ENCODE peak calls at places on chromosomes 2 and 18, in nine cellular contexts. One of them, this sample, is unnamed.

GRCh38 chr2:152385718-152386117 is 50.7 kb downstream of the FMNL2 start:
- DNase-seq in kidney: no peak
- DNase-seq in RWPE2: no peak
- DNase-seq in A549: no peak
- DNase-seq in neuronal stem cell: no peak
- DNase-seq in aorta: no peak
- DNase-seq in fibroblast of lung: no peak
- DNase-seq in hepatocyte: no peak
- DNase-seq in IMR-90: no peak
- DNase-seq in this sample: no peak

GRCh38 chr2:109318150-109318948 is 189.3 kb downstream of the SH3RF3 start:
- DNase-seq in IMR-90: peak
- DNase-seq in hepatocyte: peak
- DNase-seq in RWPE2: no peak
- DNase-seq in A549: no peak
- DNase-seq in fibroblast of lung: peak
- DNase-seq in aorta: peak
- DNase-seq in neuronal stem cell: peak
- DNase-seq in kidney: peak
- DNase-seq in this sample: no peak

GRCh38 chr2:101844055-101844635 is 146.6 kb downstream of the MAP4K4 start:
- DNase-seq in RWPE2: no peak
- DNase-seq in A549: no peak
- DNase-seq in fibroblast of lung: peak
- DNase-seq in IMR-90: peak
- DNase-seq in hepatocyte: no peak
- DNase-seq in aorta: no peak
- DNase-seq in kidney: no peak
- DNase-seq in neuronal stem cell: no peak
- DNase-seq in this sample: no peak

GRCh38 chr2:6957910-6958615 is 40.9 kb downstream of the RNF144A start:
- DNase-seq in IMR-90: no peak
- DNase-seq in kidney: no peak
- DNase-seq in fibroblast of lung: no peak
- DNase-seq in aorta: no peak
- DNase-seq in A549: no peak
- DNase-seq in RWPE2: no peak
- DNase-seq in hepatocyte: no peak
- DNase-seq in neuronal stem cell: no peak
- DNase-seq in this sample: no peak

GRCh38 chr2:106126295-106126694 is 67.8 kb downstream of the UXS1 start:
- DNase-seq in kidney: no peak
- DNase-seq in neuronal stem cell: no peak
- DNase-seq in IMR-90: no peak
- DNase-seq in A549: no peak
- DNase-seq in aorta: no peak
- DNase-seq in fibroblast of lung: no peak
- DNase-seq in hepatocyte: no peak
- DNase-seq in RWPE2: no peak
- DNase-seq in this sample: no peak

GRCh38 chr2:30886101-30886500 is 78.9 kb upstream of the CAPN13 start:
- DNase-seq in aorta: no peak
- DNase-seq in A549: no peak
- DNase-seq in IMR-90: no peak
- DNase-seq in kidney: no peak
- DNase-seq in RWPE2: no peak
- DNase-seq in neuronal stem cell: peak
- DNase-seq in hepatocyte: no peak
- DNase-seq in fibroblast of lung: no peak
- DNase-seq in this sample: no peak

GRCh38 chr2:19299522-19299921 is 58.9 kb downstream of the OSR1 start:
- DNase-seq in hepatocyte: peak
- DNase-seq in aorta: no peak
- DNase-seq in A549: no peak
- DNase-seq in fibroblast of lung: peak
- DNase-seq in kidney: no peak
- DNase-seq in IMR-90: peak
- DNase-seq in neuronal stem cell: no peak
- DNase-seq in RWPE2: no peak
- DNase-seq in this sample: no peak

GRCh38 chr2:149329470-149330126 is 789 bp upstream of the LYPD6 start:
- DNase-seq in IMR-90: peak
- DNase-seq in fibroblast of lung: peak
- DNase-seq in RWPE2: peak
- DNase-seq in hepatocyte: peak
- DNase-seq in aorta: no peak
- DNase-seq in kidney: peak
- DNase-seq in A549: peak
- DNase-seq in neuronal stem cell: peak
- DNase-seq in this sample: peak

GRCh38 chr18:68734311-68734710 is 19.4 kb upstream of the TMX3 start:
- DNase-seq in aorta: no peak
- DNase-seq in RWPE2: no peak
- DNase-seq in fibroblast of lung: peak
- DNase-seq in hepatocyte: no peak
- DNase-seq in IMR-90: peak
- DNase-seq in A549: no peak
- DNase-seq in neuronal stem cell: no peak
- DNase-seq in kidney: no peak
- DNase-seq in this sample: no peak

GRCh38 chr18:26757263-26758019 is 108.1 kb downstream of the AQP4 start:
- DNase-seq in RWPE2: no peak
- DNase-seq in neuronal stem cell: no peak
- DNase-seq in aorta: no peak
- DNase-seq in kidney: no peak
- DNase-seq in A549: no peak
- DNase-seq in IMR-90: no peak
- DNase-seq in hepatocyte: peak
- DNase-seq in fibroblast of lung: no peak
- DNase-seq in this sample: peak

GRCh38 chr18:65628390-65628789 is 122.4 kb upstream of the CDH7 start:
- DNase-seq in fibroblast of lung: no peak
- DNase-seq in A549: no peak
- DNase-seq in aorta: no peak
- DNase-seq in neuronal stem cell: no peak
- DNase-seq in hepatocyte: no peak
- DNase-seq in IMR-90: no peak
- DNase-seq in kidney: no peak
- DNase-seq in RWPE2: no peak
- DNase-seq in this sample: no peak

DNA sequence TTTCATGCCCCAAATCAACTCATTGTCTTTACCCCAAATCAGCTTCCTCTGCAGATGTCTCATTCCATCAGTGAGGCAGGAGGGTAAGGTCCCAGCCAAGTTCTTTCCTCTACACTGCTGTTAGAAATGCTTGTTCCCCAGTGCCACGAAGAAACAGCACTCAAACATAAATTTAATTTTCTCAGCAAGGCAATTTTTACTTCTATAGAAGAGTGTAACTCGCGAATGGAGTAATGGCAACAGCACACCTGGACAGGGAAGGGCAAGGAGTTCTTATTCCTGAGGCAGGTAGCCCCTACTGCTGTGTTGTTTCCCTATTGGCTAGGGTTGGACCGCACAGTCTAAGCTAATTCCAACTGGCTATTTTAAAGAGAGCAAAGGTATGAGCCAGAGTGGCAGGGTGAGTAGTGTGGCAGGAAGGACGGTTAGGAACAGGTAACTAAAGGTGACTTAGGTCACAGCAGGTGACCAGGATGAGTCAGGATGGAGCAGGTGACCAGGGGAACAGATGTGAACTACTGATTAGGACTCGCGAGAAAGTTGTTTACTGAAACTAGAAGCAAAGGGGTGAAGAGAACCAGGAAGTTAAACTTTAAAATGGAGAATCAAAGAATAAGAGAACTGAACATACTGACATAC is 12.0 kb upstream of the CEP68 start:
- DNase-seq in IMR-90: no peak
- DNase-seq in kidney: no peak
- DNase-seq in neuronal stem cell: no peak
- DNase-seq in fibroblast of lung: no peak
- DNase-seq in A549: no peak
- DNase-seq in RWPE2: no peak
- DNase-seq in aorta: no peak
- DNase-seq in hepatocyte: peak
- DNase-seq in this sample: no peak
- H3K4me3 ChIP-seq in IMR-90: no peak
- H3K4me3 ChIP-seq in kidney: no peak
- H3K4me3 ChIP-seq in neuronal stem cell: no peak
- H3K4me3 ChIP-seq in fibroblast of lung: no peak
- H3K4me3 ChIP-seq in A549: no peak
- H3K4me3 ChIP-seq in RWPE2: no peak
- H3K4me3 ChIP-seq in aorta: no peak
- H3K4me3 ChIP-seq in hepatocyte: no peak
- H3K4me3 ChIP-seq in this sample: no peak

GRCh38 chr18:63283305-63283704 is 36.3 kb downstream of the BCL2 start:
- DNase-seq in RWPE2: no peak
- DNase-seq in kidney: no peak
- DNase-seq in IMR-90: no peak
- DNase-seq in fibroblast of lung: no peak
- DNase-seq in hepatocyte: no peak
- DNase-seq in neuronal stem cell: no peak
- DNase-seq in A549: no peak
- DNase-seq in aorta: no peak
- DNase-seq in this sample: no peak
- H3K27ac ChIP-seq in RWPE2: no peak
- H3K27ac ChIP-seq in kidney: no peak
- H3K27ac ChIP-seq in IMR-90: no peak
- H3K27ac ChIP-seq in fibroblast of lung: no peak
- H3K27ac ChIP-seq in hepatocyte: peak
- H3K27ac ChIP-seq in neuronal stem cell: no peak
- H3K27ac ChIP-seq in A549: no peak
- H3K27ac ChIP-seq in aorta: no peak
- H3K27ac ChIP-seq in this sample: no peak

GRCh38 chr18:7924616-7925015 is 357.5 kb downstream of the PTPRM start:
- DNase-seq in hepatocyte: no peak
- DNase-seq in A549: no peak
- DNase-seq in neuronal stem cell: no peak
- DNase-seq in kidney: no peak
- DNase-seq in aorta: no peak
- DNase-seq in fibroblast of lung: no peak
- DNase-seq in IMR-90: no peak
- DNase-seq in RWPE2: no peak
- DNase-seq in this sample: no peak

GRCh38 chr18:7923105-7923504 is 356.0 kb downstream of the PTPRM start:
- DNase-seq in RWPE2: no peak
- DNase-seq in aorta: no peak
- DNase-seq in hepatocyte: no peak
- DNase-seq in fibroblast of lung: no peak
- DNase-seq in neuronal stem cell: no peak
- DNase-seq in kidney: no peak
- DNase-seq in IMR-90: no peak
- DNase-seq in A549: no peak
- DNase-seq in this sample: no peak

GRCh38 chr18:7919565-7919964 is 352.4 kb downstream of the PTPRM start:
- DNase-seq in kidney: no peak
- DNase-seq in hepatocyte: no peak
- DNase-seq in RWPE2: no peak
- DNase-seq in IMR-90: no peak
- DNase-seq in neuronal stem cell: no peak
- DNase-seq in aorta: no peak
- DNase-seq in A549: no peak
- DNase-seq in fibroblast of lung: no peak
- DNase-seq in this sample: no peak

GRCh38 chr18:7918696-7919095 is 351.6 kb downstream of the PTPRM start:
- DNase-seq in A549: no peak
- DNase-seq in RWPE2: no peak
- DNase-seq in hepatocyte: no peak
- DNase-seq in aorta: no peak
- DNase-seq in neuronal stem cell: no peak
- DNase-seq in kidney: no peak
- DNase-seq in fibroblast of lung: no peak
- DNase-seq in IMR-90: no peak
- DNase-seq in this sample: no peak

GRCh38 chr18:7921938-7922587 is 354.9 kb downstream of the PTPRM start:
- DNase-seq in RWPE2: no peak
- DNase-seq in hepatocyte: peak
- DNase-seq in fibroblast of lung: peak
- DNase-seq in neuronal stem cell: no peak
- DNase-seq in kidney: no peak
- DNase-seq in IMR-90: peak
- DNase-seq in aorta: no peak
- DNase-seq in A549: peak
- DNase-seq in this sample: peak
- H3K4me3 ChIP-seq in RWPE2: no peak
- H3K4me3 ChIP-seq in hepatocyte: no peak
- H3K4me3 ChIP-seq in fibroblast of lung: no peak
- H3K4me3 ChIP-seq in neuronal stem cell: no peak
- H3K4me3 ChIP-seq in kidney: no peak
- H3K4me3 ChIP-seq in IMR-90: no peak
- H3K4me3 ChIP-seq in aorta: no peak
- H3K4me3 ChIP-seq in A549: peak
- H3K4me3 ChIP-seq in this sample: no peak

GRCh38 chr2:64944484-64944883 is 44.7 kb upstream of the SLC1A4 start:
- DNase-seq in kidney: no peak
- DNase-seq in A549: no peak
- DNase-seq in IMR-90: no peak
- DNase-seq in aorta: no peak
- DNase-seq in neuronal stem cell: no peak
- DNase-seq in hepatocyte: no peak
- DNase-seq in fibroblast of lung: no peak
- DNase-seq in RWPE2: no peak
- DNase-seq in this sample: no peak

GRCh38 chr2:64947906-64948305 is 41.3 kb upstream of the SLC1A4 start:
- DNase-seq in neuronal stem cell: no peak
- DNase-seq in IMR-90: no peak
- DNase-seq in RWPE2: no peak
- DNase-seq in kidney: no peak
- DNase-seq in fibroblast of lung: no peak
- DNase-seq in A549: no peak
- DNase-seq in hepatocyte: no peak
- DNase-seq in aorta: no peak
- DNase-seq in this sample: no peak

GRCh38 chr2:64943387-64944150 is 45.6 kb upstream of the SLC1A4 start:
- DNase-seq in RWPE2: no peak
- DNase-seq in IMR-90: peak
- DNase-seq in fibroblast of lung: peak
- DNase-seq in hepatocyte: peak
- DNase-seq in aorta: peak
- DNase-seq in A549: peak
- DNase-seq in neuronal stem cell: no peak
- DNase-seq in kidney: no peak
- DNase-seq in this sample: peak

GRCh38 chr2:64946737-64947090 is 42.5 kb upstream of the SLC1A4 start:
- DNase-seq in fibroblast of lung: no peak
- DNase-seq in kidney: no peak
- DNase-seq in neuronal stem cell: no peak
- DNase-seq in A549: no peak
- DNase-seq in IMR-90: no peak
- DNase-seq in hepatocyte: no peak
- DNase-seq in RWPE2: no peak
- DNase-seq in aorta: no peak
- DNase-seq in this sample: no peak

GRCh38 chr2:64945973-64946736 is 43.0 kb upstream of the SLC1A4 start:
- DNase-seq in neuronal stem cell: no peak
- DNase-seq in aorta: peak
- DNase-seq in A549: no peak
- DNase-seq in IMR-90: peak
- DNase-seq in hepatocyte: no peak
- DNase-seq in RWPE2: no peak
- DNase-seq in fibroblast of lung: no peak
- DNase-seq in kidney: no peak
- DNase-seq in this sample: no peak
- H3K27ac ChIP-seq in neuronal stem cell: no peak
- H3K27ac ChIP-seq in aorta: no peak
- H3K27ac ChIP-seq in A549: peak
- H3K27ac ChIP-seq in IMR-90: no peak
- H3K27ac ChIP-seq in hepatocyte: peak
- H3K27ac ChIP-seq in RWPE2: no peak
- H3K27ac ChIP-seq in fibroblast of lung: no peak
- H3K27ac ChIP-seq in kidney: no peak
- H3K27ac ChIP-seq in this sample: no peak

GRCh38 chr2:190947139-190947538 is 66.5 kb downstream of the GLS start:
- DNase-seq in aorta: no peak
- DNase-seq in kidney: no peak
- DNase-seq in fibroblast of lung: peak
- DNase-seq in A549: no peak
- DNase-seq in RWPE2: no peak
- DNase-seq in IMR-90: peak
- DNase-seq in hepatocyte: peak
- DNase-seq in neuronal stem cell: no peak
- DNase-seq in this sample: no peak
- H3K4me3 ChIP-seq in aorta: no peak
- H3K4me3 ChIP-seq in kidney: no peak
- H3K4me3 ChIP-seq in fibroblast of lung: no peak
- H3K4me3 ChIP-seq in A549: no peak
- H3K4me3 ChIP-seq in RWPE2: no peak
- H3K4me3 ChIP-seq in IMR-90: no peak
- H3K4me3 ChIP-seq in hepatocyte: no peak
- H3K4me3 ChIP-seq in neuronal stem cell: no peak
- H3K4me3 ChIP-seq in this sample: no peak